ENCODE peak calls at places on chromosomes 4 and X, in eight cellular contexts. Z, X, F, H, P, B, N and V are unnamed samples.

GRCh38 chr4:8184061-8184460 is 15.0 kb upstream of the SH3TC1 start:
- DNase-seq in N (no peak), Z (no peak), B (no peak), X (no peak), F (no peak), P (peak; percentile 27), H (no peak), V (no peak)

GRCh38 chr4:119050501-119051090 is 85.0 kb upstream of the MYOZ2 start:
- DNase-seq in F (no peak), X (no peak), N (no peak), B (no peak), P (no peak), Z (peak; percentile 84), H (no peak), V (no peak)

GRCh38 chr4:1802151-1802715 is 9.1 kb downstream of the FGFR3 start:
- DNase-seq in P (peak; percentile 33), X (no peak), B (peak; percentile 61), Z (no peak), H (no peak), N (no peak), F (no peak), V (no peak)

GRCh38 chrX:130211415-130212186 is 39.8 kb downstream of the RAB33A start:
- DNase-seq in H (no peak), N (no peak), F (no peak), Z (no peak), B (no peak), P (no peak), X (no peak), V (no peak)

GRCh38 chrX:153365670-153366069 is 31.7 kb downstream of the ZNF275 start:
- DNase-seq in F (no peak), Z (no peak), P (no peak), H (no peak), B (no peak), X (no peak), N (no peak), V (no peak)

GRCh38 chr4:55032788-55033187 is 92.6 kb downstream of the KDR start:
- DNase-seq in F (no peak), Z (peak; percentile 34), B (no peak), H (no peak), N (no peak), X (no peak), P (peak; percentile 31), V (no peak)

GRCh38 chr4:30754021-30754420 is 33.9 kb downstream of the PCDH7 start:
- DNase-seq in X (no peak), Z (peak; percentile 8), F (no peak), N (no peak), P (peak; percentile 53), H (peak; percentile 63), B (no peak), V (no peak)

GRCh38 chr4:36399762-36400353 is 118.4 kb downstream of the DTHD1 start:
- DNase-seq in N (peak; percentile 15), F (peak; percentile 8), P (peak; percentile 18), B (no peak), Z (no peak), X (no peak), H (no peak), V (peak; percentile 54)

GRCh38 chr4:21790437-21791029 is 158.0 kb downstream of the KCNIP4 start:
- DNase-seq in F (peak; percentile 15), P (peak; percentile 80), N (peak; percentile 20), B (no peak), X (no peak), Z (no peak), H (peak; percentile 30), V (no peak)

GRCh38 chr4:170388255-170388654 is 298.5 kb upstream of the AADAT start:
- DNase-seq in X (no peak), B (no peak), H (peak; percentile 81), Z (no peak), N (no peak), F (no peak), P (no peak), V (no peak)

GRCh38 chr4:99790796-99791617 is 25.6 kb upstream of the DAPP1 start:
- DNase-seq in X (no peak), N (no peak), F (no peak), Z (peak; percentile 59), P (peak; percentile 12), B (no peak), H (peak; percentile 88), V (no peak)

GRCh38 chrX:39782276-39782675 is 315.5 kb downstream of the BCOR start:
- DNase-seq in B (peak; percentile 58), Z (no peak), P (no peak), X (no peak), N (no peak), H (no peak), F (no peak), V (no peak)

GRCh38 chr4:136737066-136737465 is 795.2 kb downstream of the PCDH18 start:
- DNase-seq in H (no peak), X (no peak), Z (no peak), P (no peak), B (no peak), F (no peak), N (no peak), V (no peak)

GRCh38 chr4:138438608-138439007 is 196.5 kb upstream of the SLC7A11 start:
- DNase-seq in X (no peak), H (no peak), F (no peak), Z (no peak), N (no peak), P (peak; percentile 25), B (no peak), V (no peak)

GRCh38 chrX:48278958-48279357 is 23.8 kb downstream of the SSX1 start:
- DNase-seq in N (peak; percentile 2), Z (peak; percentile 3), H (no peak), B (peak; percentile 5), P (peak; percentile 11), X (no peak), F (no peak), V (peak; percentile 71)

GRCh38 chr4:126710935-126711334 is 921.8 kb upstream of the INTU start:
- DNase-seq in F (no peak), Z (no peak), P (no peak), N (no peak), B (no peak), H (peak; percentile 71), X (no peak), V (no peak)

GRCh38 chr4:158295053-158295452 is 84.8 kb downstream of the TMEM144 start:
- DNase-seq in X (no peak), P (peak; percentile 9), F (no peak), N (no peak), B (no peak), Z (no peak), H (no peak), V (no peak)

GRCh38 chrX:137432609-137433008 is 133.3 kb upstream of the ZIC3 start:
- DNase-seq in H (no peak), P (no peak), X (no peak), N (peak; percentile 20), F (no peak), B (peak; percentile 79), Z (no peak), V (no peak)

GRCh38 chr4:25448379-25449109 is 71.5 kb downstream of the ANAPC4 start:
- DNase-seq in F (no peak), B (peak; percentile 90), N (no peak), X (no peak), Z (no peak), P (peak; percentile 8), H (peak; percentile 34), V (no peak)

GRCh38 chrX:32155044-32155638 is 1056.2 kb downstream of the DMD start:
- DNase-seq in H (no peak), X (no peak), Z (no peak), B (no peak), F (no peak), P (no peak), N (no peak), V (no peak)

GRCh38 chr4:16110906-16111305 is 27.1 kb upstream of the PROM1 start:
- DNase-seq in P (no peak), F (no peak), N (no peak), B (no peak), H (no peak), X (no peak), Z (no peak), V (no peak)

GRCh38 chr4:160021870-160022269 is 919.0 kb downstream of the RAPGEF2 start:
- DNase-seq in P (no peak), H (no peak), Z (no peak), F (no peak), B (no peak), N (no peak), X (no peak), V (no peak)

GRCh38 chr4:101418055-101418454 is 70.7 kb upstream of the PPP3CA start:
- DNase-seq in N (no peak), H (no peak), X (peak; percentile 47), F (no peak), Z (no peak), P (no peak), B (no peak), V (no peak)